ENCODE peak calls at places on chromosomes 11 and 22, in five cellular contexts. One of them, this sample, is unnamed.

GRCh38 chr22:29079218-29079901 is 6.5 kb downstream of the KREMEN1 start:
- DNase-seq in T1000: no peak
- DNase-seq in NCI-H1092 treated with DMSO at 0.1 percent for 48 hours: peak; percentile 82
- DNase-seq in B cell: no peak
- DNase-seq in activated T-cell treated with anti-CD3 and anti-CD28 coated beads for 1 hour: no peak
- DNase-seq in this sample: no peak

GRCh38 chr11:60951909-60952741 is at the start of gene SLC15A3:
- DNase-seq in T1000: no peak
- DNase-seq in NCI-H1092 treated with DMSO at 0.1 percent for 48 hours: no peak
- DNase-seq in B cell: peak; percentile 87
- DNase-seq in activated T-cell treated with anti-CD3 and anti-CD28 coated beads for 1 hour: no peak
- DNase-seq in this sample: no peak

GRCh38 chr11:129440028-129440630 is 64.5 kb downstream of the BARX2 start:
- DNase-seq in T1000: no peak
- DNase-seq in NCI-H1092 treated with DMSO at 0.1 percent for 48 hours: no peak
- DNase-seq in B cell: no peak
- DNase-seq in activated T-cell treated with anti-CD3 and anti-CD28 coated beads for 1 hour: no peak
- DNase-seq in this sample: peak; percentile 16

GRCh38 chr11:67040147-67040546 is 16.5 kb upstream of the RHOD start:
- DNase-seq in T1000: no peak
- DNase-seq in NCI-H1092 treated with DMSO at 0.1 percent for 48 hours: no peak
- DNase-seq in B cell: no peak
- DNase-seq in activated T-cell treated with anti-CD3 and anti-CD28 coated beads for 1 hour: no peak
- DNase-seq in this sample: no peak

GRCh38 chr11:1749020-1749758 is 1.2 kb downstream of the IFITM10 start:
- DNase-seq in T1000: no peak
- DNase-seq in NCI-H1092 treated with DMSO at 0.1 percent for 48 hours: no peak
- DNase-seq in B cell: no peak
- DNase-seq in activated T-cell treated with anti-CD3 and anti-CD28 coated beads for 1 hour: no peak
- DNase-seq in this sample: peak; percentile 54

GRCh38 chr11:126149759-126150236 is 61.7 kb downstream of the RPUSD4 start:
- DNase-seq in T1000: no peak
- DNase-seq in NCI-H1092 treated with DMSO at 0.1 percent for 48 hours: peak; percentile 71
- DNase-seq in B cell: no peak
- DNase-seq in activated T-cell treated with anti-CD3 and anti-CD28 coated beads for 1 hour: no peak
- DNase-seq in this sample: peak; percentile 84

GRCh38 chr11:10454902-10455631 is at the start of gene AMPD3:
- DNase-seq in T1000: peak; percentile 54
- DNase-seq in NCI-H1092 treated with DMSO at 0.1 percent for 48 hours: peak; percentile 78
- DNase-seq in B cell: peak; percentile 41
- DNase-seq in activated T-cell treated with anti-CD3 and anti-CD28 coated beads for 1 hour: no peak
- DNase-seq in this sample: peak; percentile 91

GRCh38 chr22:49827307-49827852 is 293 bp downstream of the BRD1 start:
- DNase-seq in T1000: no peak
- DNase-seq in NCI-H1092 treated with DMSO at 0.1 percent for 48 hours: no peak
- DNase-seq in B cell: no peak
- DNase-seq in activated T-cell treated with anti-CD3 and anti-CD28 coated beads for 1 hour: no peak
- DNase-seq in this sample: no peak

GRCh38 chr11:112255075-112255739 is 5.5 kb downstream of the PLET1 start:
- DNase-seq in T1000: peak; percentile 32
- DNase-seq in NCI-H1092 treated with DMSO at 0.1 percent for 48 hours: peak; percentile 79
- DNase-seq in B cell: no peak
- DNase-seq in activated T-cell treated with anti-CD3 and anti-CD28 coated beads for 1 hour: no peak
- DNase-seq in this sample: peak; percentile 77

GRCh38 chr22:19358195-19358594 is 66.7 kb upstream of the CLTCL1 start:
- DNase-seq in T1000: no peak
- DNase-seq in NCI-H1092 treated with DMSO at 0.1 percent for 48 hours: no peak
- DNase-seq in B cell: no peak
- DNase-seq in activated T-cell treated with anti-CD3 and anti-CD28 coated beads for 1 hour: no peak
- DNase-seq in this sample: no peak

GRCh38 chr11:66429983-66430602 is 8.6 kb downstream of the MRPL11 start:
- DNase-seq in T1000: peak; percentile 25
- DNase-seq in NCI-H1092 treated with DMSO at 0.1 percent for 48 hours: peak; percentile 83
- DNase-seq in B cell: peak; percentile 73
- DNase-seq in activated T-cell treated with anti-CD3 and anti-CD28 coated beads for 1 hour: peak; percentile 64
- DNase-seq in this sample: peak; percentile 47

This sample was measured in MG63.